ENCODE peak calls at places on chromosomes 12 and 14, in seven cellular contexts. One of them, this sample, is unnamed. For H3K9me2, the result is how much of the 10 kb centered on the place peaks cover.

GRCh38 chr14:58864751-58865519 is 227.2 kb downstream of the DACT1 start:
- DNase-seq in MM.1S: no peak
- DNase-seq in GM23248: peak
- DNase-seq in GM23338: no peak
- DNase-seq in OCI-LY7: no peak
- DNase-seq in hepatocyte: peak
- DNase-seq in SK-N-SH: peak
- DNase-seq in this sample: peak

GRCh38 chr12:103966736-103967135 is 1.1 kb downstream of the TDG start:
- DNase-seq in GM23248: peak
- DNase-seq in hepatocyte: no peak
- DNase-seq in OCI-LY7: no peak
- DNase-seq in GM23338: no peak
- DNase-seq in MM.1S: no peak
- DNase-seq in SK-N-SH: no peak
- DNase-seq in this sample: no peak

GRCh38 chr14:89619616-89620273 is 202.7 kb upstream of the FOXN3 start:
- DNase-seq in GM23338: no peak
- DNase-seq in hepatocyte: no peak
- DNase-seq in SK-N-SH: no peak
- DNase-seq in GM23248: no peak
- DNase-seq in MM.1S: peak
- DNase-seq in OCI-LY7: peak
- DNase-seq in this sample: no peak

GRCh38 chr14:60175255-60175902 is 10.2 kb upstream of the DHRS7 start:
- DNase-seq in MM.1S: no peak
- DNase-seq in hepatocyte: no peak
- DNase-seq in GM23338: no peak
- DNase-seq in GM23248: peak
- DNase-seq in SK-N-SH: no peak
- DNase-seq in OCI-LY7: no peak
- DNase-seq in this sample: peak

GRCh38 chr12:6295187-6295811 is 15.2 kb upstream of the PLEKHG6 start:
- DNase-seq in GM23338: peak
- DNase-seq in GM23248: peak
- DNase-seq in OCI-LY7: no peak
- DNase-seq in SK-N-SH: peak
- DNase-seq in MM.1S: no peak
- DNase-seq in hepatocyte: peak
- DNase-seq in this sample: peak

GRCh38 chr12:84408936-84409335 is 503.7 kb downstream of the SLC6A15 start:
- DNase-seq in MM.1S: no peak
- DNase-seq in GM23248: no peak
- DNase-seq in GM23338: no peak
- DNase-seq in hepatocyte: no peak
- DNase-seq in OCI-LY7: no peak
- DNase-seq in SK-N-SH: no peak
- DNase-seq in this sample: no peak

GRCh38 chr14:67319142-67319541 is 40.5 kb downstream of the ATP6V1D start:
- DNase-seq in GM23338: no peak
- DNase-seq in MM.1S: no peak
- DNase-seq in OCI-LY7: no peak
- DNase-seq in GM23248: no peak
- DNase-seq in hepatocyte: peak
- DNase-seq in SK-N-SH: no peak
- DNase-seq in this sample: peak

GRCh38 chr12:132560831-132561783 is 49.3 kb downstream of the LRCOL1 start:
- DNase-seq in OCI-LY7: peak
- DNase-seq in GM23248: peak
- DNase-seq in MM.1S: peak
- DNase-seq in SK-N-SH: peak
- DNase-seq in hepatocyte: peak
- DNase-seq in GM23338: peak
- DNase-seq in this sample: peak

GRCh38 chr12:26524862-26525465 is 308.0 kb downstream of the ITPR2 start:
- DNase-seq in SK-N-SH: no peak
- DNase-seq in OCI-LY7: peak
- DNase-seq in GM23248: peak
- DNase-seq in hepatocyte: no peak
- DNase-seq in MM.1S: no peak
- DNase-seq in GM23338: peak
- DNase-seq in this sample: peak

GRCh38 chr12:89140580-89141236 is 211.6 kb downstream of the DUSP6 start:
- DNase-seq in SK-N-SH: no peak
- DNase-seq in hepatocyte: no peak
- DNase-seq in MM.1S: no peak
- DNase-seq in GM23248: peak
- DNase-seq in GM23338: no peak
- DNase-seq in OCI-LY7: no peak
- DNase-seq in this sample: peak

GRCh38 chr14:22370084-22370847 is 218.8 kb downstream of the DAD1 start:
- DNase-seq in SK-N-SH: no peak
- DNase-seq in OCI-LY7: no peak
- DNase-seq in GM23248: peak
- DNase-seq in MM.1S: no peak
- DNase-seq in hepatocyte: no peak
- DNase-seq in GM23338: no peak
- DNase-seq in this sample: peak

GRCh38 chr12:91817512-91817911 is 328.1 kb downstream of the BTG1 start:
- DNase-seq in hepatocyte: no peak
- DNase-seq in MM.1S: no peak
- DNase-seq in GM23338: no peak
- DNase-seq in OCI-LY7: no peak
- DNase-seq in SK-N-SH: no peak
- DNase-seq in GM23248: no peak
- DNase-seq in this sample: peak

GRCh38 chr12:74537126-74537706 is 419 bp upstream of the ATXN7L3B start:
- DNase-seq in SK-N-SH: peak
- DNase-seq in hepatocyte: peak
- DNase-seq in OCI-LY7: peak
- DNase-seq in MM.1S: peak
- DNase-seq in GM23338: peak
- DNase-seq in GM23248: peak
- DNase-seq in this sample: peak

GRCh38 chr12:96445743-96446655 is 43.4 kb upstream of the CFAP54 start:
- DNase-seq in SK-N-SH: no peak
- DNase-seq in hepatocyte: no peak
- DNase-seq in OCI-LY7: peak
- DNase-seq in MM.1S: peak
- DNase-seq in GM23248: peak
- DNase-seq in GM23338: no peak
- DNase-seq in this sample: peak

GRCh38 chr12:13952096-13952495 is 29.3 kb downstream of the GRIN2B start:
- DNase-seq in SK-N-SH: no peak
- DNase-seq in MM.1S: peak
- DNase-seq in GM23248: no peak
- DNase-seq in hepatocyte: no peak
- DNase-seq in GM23338: no peak
- DNase-seq in OCI-LY7: no peak
- DNase-seq in this sample: no peak

GRCh38 chr14:37181441-37181840 is 9.0 kb upstream of the SLC25A21 start:
- DNase-seq in hepatocyte: no peak
- DNase-seq in MM.1S: no peak
- DNase-seq in OCI-LY7: no peak
- DNase-seq in GM23248: no peak
- DNase-seq in GM23338: no peak
- DNase-seq in SK-N-SH: no peak
- DNase-seq in this sample: no peak

GRCh38 chr14:37185670-37186069 is 12.1 kb upstream of the MIPOL1 start:
- DNase-seq in OCI-LY7: no peak
- DNase-seq in GM23338: no peak
- DNase-seq in MM.1S: no peak
- DNase-seq in SK-N-SH: no peak
- DNase-seq in GM23248: no peak
- DNase-seq in hepatocyte: no peak
- DNase-seq in this sample: no peak

GRCh38 chr14:37179896-37180502 is 7.6 kb upstream of the SLC25A21 start:
- DNase-seq in hepatocyte: no peak
- DNase-seq in OCI-LY7: no peak
- DNase-seq in GM23338: no peak
- DNase-seq in GM23248: peak
- DNase-seq in MM.1S: no peak
- DNase-seq in SK-N-SH: no peak
- DNase-seq in this sample: peak
- TF ChIP-seq EZH2phosphoT487 in hepatocyte: no peak
- TF ChIP-seq EZH2phosphoT487 in OCI-LY7: no peak
- TF ChIP-seq EZH2phosphoT487 in GM23338: no peak
- TF ChIP-seq EZH2phosphoT487 in GM23248: no peak
- TF ChIP-seq EZH2phosphoT487 in MM.1S: no peak
- TF ChIP-seq EZH2phosphoT487 in SK-N-SH: no peak
- TF ChIP-seq EZH2phosphoT487 in this sample: no peak

GRCh38 chr12:40039598-40039997 is 66.3 kb downstream of the SLC2A13 start:
- DNase-seq in SK-N-SH: no peak
- DNase-seq in hepatocyte: no peak
- DNase-seq in OCI-LY7: no peak
- DNase-seq in GM23248: no peak
- DNase-seq in GM23338: no peak
- DNase-seq in MM.1S: no peak
- DNase-seq in this sample: no peak
- H3K9me2 ChIP-seq in SK-N-SH: under half
- H3K9me2 ChIP-seq in hepatocyte: under half
- H3K9me2 ChIP-seq in OCI-LY7: under half
- H3K9me2 ChIP-seq in GM23248: under half
- H3K9me2 ChIP-seq in GM23338: under half
- H3K9me2 ChIP-seq in MM.1S: under half
- H3K9me2 ChIP-seq in this sample: under half

DNA sequence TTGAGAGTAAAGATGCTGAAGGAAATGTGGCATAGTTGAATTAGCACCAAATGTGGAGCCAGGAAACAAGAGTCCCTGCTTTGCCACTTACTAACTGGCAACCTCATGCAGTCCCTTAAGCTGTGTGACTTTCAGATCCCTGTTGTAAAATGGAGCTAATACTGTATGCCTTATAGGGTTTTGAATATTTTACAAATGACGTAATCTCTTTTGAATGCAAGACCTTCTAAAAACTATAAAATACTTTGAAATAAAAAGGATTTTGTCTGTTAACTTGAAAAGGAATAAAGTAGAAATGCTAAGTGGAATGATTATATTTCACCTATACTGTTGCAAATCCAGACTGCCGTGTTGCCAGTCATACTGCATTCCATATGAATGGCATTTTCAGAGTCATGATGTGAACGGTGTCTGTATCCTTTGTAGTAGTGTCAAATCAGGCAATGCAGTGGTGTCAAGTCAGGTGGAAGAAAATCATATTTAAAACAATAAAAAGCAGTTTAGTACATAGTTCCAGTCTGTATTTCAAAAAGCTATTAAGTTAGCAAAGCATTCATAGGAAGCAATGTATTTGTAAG is 21.3 kb downstream of the KCNA5 start:
- DNase-seq in GM23338: no peak
- DNase-seq in MM.1S: no peak
- DNase-seq in OCI-LY7: no peak
- DNase-seq in GM23248: no peak
- DNase-seq in hepatocyte: no peak
- DNase-seq in SK-N-SH: no peak
- DNase-seq in this sample: no peak
- TF ChIP-seq EZH2phosphoT487 in GM23338: no peak
- TF ChIP-seq EZH2phosphoT487 in MM.1S: no peak
- TF ChIP-seq EZH2phosphoT487 in OCI-LY7: no peak
- TF ChIP-seq EZH2phosphoT487 in GM23248: no peak
- TF ChIP-seq EZH2phosphoT487 in hepatocyte: no peak
- TF ChIP-seq EZH2phosphoT487 in SK-N-SH: no peak
- TF ChIP-seq EZH2phosphoT487 in this sample: no peak

DNA sequence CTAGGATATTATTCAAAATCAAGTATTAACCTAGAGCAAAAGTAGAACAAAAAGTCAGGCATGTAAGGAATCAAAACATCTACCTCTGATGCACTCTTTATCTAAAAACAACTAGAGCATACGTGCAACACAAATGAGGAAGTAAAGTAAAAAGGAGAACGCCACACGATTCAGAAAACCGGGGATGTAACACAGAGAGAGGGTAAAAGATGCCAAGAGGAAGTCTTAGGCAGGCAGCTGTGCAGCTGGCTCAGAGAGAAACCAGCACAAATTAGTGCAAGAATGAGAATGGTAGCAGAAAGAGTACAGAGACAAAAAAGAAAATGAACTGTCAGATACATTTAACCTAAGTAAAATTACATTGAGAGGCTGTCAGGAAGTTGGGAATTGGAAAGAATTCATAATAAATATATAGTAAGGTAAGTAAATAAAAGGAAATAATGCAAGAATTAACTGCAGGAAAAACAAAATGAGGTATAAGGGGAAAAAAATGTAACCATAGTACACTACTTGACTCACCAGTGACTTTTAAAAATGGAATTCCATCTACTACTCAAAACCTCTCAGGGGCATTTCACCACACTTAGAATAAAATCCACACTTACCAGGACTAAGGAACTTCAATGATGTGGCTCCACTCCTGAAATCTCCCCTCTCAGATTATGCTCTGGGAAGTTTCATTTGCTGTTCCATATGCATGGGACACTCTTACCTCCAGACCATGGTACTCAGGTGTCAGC is 17.1 kb downstream of the BCAT1 start:
- DNase-seq in OCI-LY7: peak
- DNase-seq in GM23248: peak
- DNase-seq in GM23338: no peak
- DNase-seq in hepatocyte: no peak
- DNase-seq in SK-N-SH: no peak
- DNase-seq in MM.1S: no peak
- DNase-seq in this sample: no peak
- H3K9me2 ChIP-seq in OCI-LY7: under half
- H3K9me2 ChIP-seq in GM23248: under half
- H3K9me2 ChIP-seq in GM23338: under half
- H3K9me2 ChIP-seq in hepatocyte: under half
- H3K9me2 ChIP-seq in SK-N-SH: under half
- H3K9me2 ChIP-seq in MM.1S: under half
- H3K9me2 ChIP-seq in this sample: under half